ENCODE peak calls at places on chromosome 11, in six cellular contexts. Y is stimulated activated CD4-positive, alpha-beta T cell treated with anti-CD3 and anti-CD28 coated beads, TNF-alpha, amount 100 ng/mL, for 24 hours; N is activated CD4-positive, alpha-beta T cell treated with anti-CD3 and anti-CD28 coated beads, Interleukin-2, amount 50 U/mL, for 24 hours; B is endodermal cell; K is small intestine; O is memory B cell. U is an unnamed sample.

GRCh38 chr11:72814831-72815618 is 814 bp downstream of the ATG16L2 start:
- DNase-seq in N (no peak), O (no peak), K (peak), Y (no peak), B (peak), U (no peak)

GRCh38 chr11:11396290-11397042 is 43.4 kb upstream of the CSNK2A3 start:
- DNase-seq in N (no peak), B (no peak), K (no peak), O (no peak), Y (no peak), U (no peak)

GRCh38 chr11:58392741-58393140 is 13.9 kb downstream of the OR5B3 start:
- DNase-seq in Y (no peak), K (no peak), O (no peak), B (no peak), N (no peak), U (no peak)

GRCh38 chr11:61146413-61146812 is 14.8 kb downstream of the VPS37C start:
- DNase-seq in N (no peak), K (no peak), O (no peak), Y (no peak), B (no peak), U (no peak)

GRCh38 chr11:61959678-61960077 is 7.8 kb downstream of the FTH1 start:
- DNase-seq in O (no peak), N (no peak), Y (no peak), K (no peak), B (peak), U (no peak)

GRCh38 chr11:118895093-118896039 is 11.7 kb downstream of the CXCR5 start:
- DNase-seq in N (no peak), B (peak), K (peak), Y (no peak), O (peak), U (peak)

GRCh38 chr11:68946416-68947090 is 34.2 kb downstream of the MRGPRD start:
- DNase-seq in N (no peak), O (no peak), K (no peak), B (no peak), Y (no peak), U (no peak)

GRCh38 chr11:122207505-122207904 is 91.5 kb upstream of the BLID start:
- DNase-seq in O (no peak), N (no peak), Y (no peak), B (no peak), K (no peak), U (no peak)

GRCh38 chr11:43825217-43825816 is 55.3 kb upstream of the ALKBH3 start:
- DNase-seq in K (peak), Y (no peak), B (peak), O (no peak), N (no peak), U (no peak)

GRCh38 chr11:61875698-61876097 is 15.6 kb downstream of the FADS3 start:
- DNase-seq in N (no peak), Y (no peak), O (no peak), K (no peak), B (no peak), U (no peak)

GRCh38 chr11:119380816-119381185 is 689 bp downstream of the USP2 start:
- DNase-seq in B (peak), K (no peak), O (no peak), Y (no peak), N (no peak), U (no peak)

GRCh38 chr11:102367364-102367763 is 20.4 kb downstream of the BIRC2 start:
- DNase-seq in N (no peak), Y (no peak), O (no peak), K (no peak), B (no peak), U (no peak)

GRCh38 chr11:120424185-120424969 is 87.2 kb upstream of the GRIK4 start:
- DNase-seq in B (no peak), Y (no peak), K (peak), N (no peak), O (no peak), U (no peak)

GRCh38 chr11:394034-394857 is at the start of gene PKP3:
- DNase-seq in N (no peak), Y (no peak), K (peak), B (peak), O (no peak), U (no peak)

GRCh38 chr11:77236901-77237300 is 64.6 kb downstream of the GDPD4 start:
- DNase-seq in O (no peak), Y (no peak), K (no peak), B (no peak), N (no peak), U (no peak)

GRCh38 chr11:68471360-68472340 is 11.1 kb downstream of the PPP6R3 start:
- DNase-seq in O (no peak), N (peak), B (no peak), K (peak), Y (no peak), U (no peak)

U was measured in stimulated activated naive B cell treated with anti-CD40 and anti-IgM and Interleukin-4, amounts not matched to agents 10 μg/mL and 1 μg/mL and 100 μg/mL, for 72 hours.